ENCODE peak calls at places on chromosomes 12 and 14, in ten cellular contexts. D is lower leg skin, B is endodermal cell, R is heart right ventricle, U is mammary epithelial cell, W is AG04450, F is fibroblast of lung, X is left lung, P is BE2C, C is cardiac fibroblast. T is an unnamed sample.

GRCh38 chr12:116372815-116373214 is 95.3 kb upstream of the MED13L start:
- DNase-seq in D (no peak), B (no peak), R (no peak), U (no peak), W (no peak), F (peak; percentile 18), X (no peak), P (no peak), C (peak; percentile 48), T (no peak)

GRCh38 chr12:120078868-120079267 is 37.7 kb downstream of the RAB35 start:
- DNase-seq in D (no peak), B (peak; percentile 43), R (no peak), U (no peak), W (no peak), F (no peak), X (no peak), P (no peak), C (no peak), T (no peak)

GRCh38 chr14:80549141-80549540 is 337.8 kb upstream of the DIO2 start:
- DNase-seq in D (peak; percentile 14), B (no peak), R (no peak), U (peak; percentile 35), W (no peak), F (no peak), X (no peak), P (no peak), C (no peak), T (no peak)

GRCh38 chr14:22650960-22651521 is 6.9 kb upstream of the OR6J1 start:
- DNase-seq in D (no peak), B (no peak), R (no peak), U (peak; percentile 71), W (no peak), F (peak; percentile 41), X (no peak), P (no peak), C (no peak), T (no peak)

GRCh38 chr14:83162351-83162929 is 1628.8 kb upstream of the SEL1L start:
- DNase-seq in D (no peak), B (no peak), R (no peak), U (no peak), W (no peak), F (no peak), X (no peak), P (no peak), C (no peak), T (no peak)

GRCh38 chr12:67508830-67509229 is 139.7 kb upstream of the DYRK2 start:
- DNase-seq in D (no peak), B (no peak), R (no peak), U (no peak), W (no peak), F (no peak), X (no peak), P (no peak), C (no peak), T (no peak)

GRCh38 chr12:58819345-58819744 is 101.0 kb downstream of the LRIG3 start:
- DNase-seq in D (no peak), B (no peak), R (peak; percentile 24), U (no peak), W (no peak), F (no peak), X (no peak), P (no peak), C (no peak), T (no peak)

GRCh38 chr14:89702151-89702936 is 252.2 kb downstream of the EFCAB11 start:
- DNase-seq in D (peak; percentile 43), B (no peak), R (no peak), U (no peak), W (peak; percentile 21), F (peak; percentile 65), X (no peak), P (no peak), C (peak; percentile 40), T (no peak)

GRCh38 chr12:124994435-124994975 is 1.1 kb downstream of the BRI3BP start:
- DNase-seq in D (no peak), B (peak; percentile 77), R (no peak), U (no peak), W (no peak), F (no peak), X (peak; percentile 45), P (no peak), C (peak; percentile 5), T (no peak)

GRCh38 chr14:72808564-72808963 is 85.3 kb downstream of the DPF3 start:
- DNase-seq in D (no peak), B (no peak), R (no peak), U (no peak), W (no peak), F (no peak), X (no peak), P (no peak), C (no peak), T (no peak)

GRCh38 chr14:32596390-32596789 is 267.3 kb downstream of the AKAP6 start:
- DNase-seq in D (no peak), B (no peak), R (no peak), U (no peak), W (no peak), F (no peak), X (no peak), P (no peak), C (peak; percentile 19), T (no peak)

GRCh38 chr12:82144505-82144904 is 213.7 kb downstream of the CCDC59 start:
- DNase-seq in D (no peak), B (no peak), R (no peak), U (no peak), W (no peak), F (no peak), X (no peak), P (no peak), C (no peak), T (no peak)

GRCh38 chr12:12877789-12878455 is 13.4 kb upstream of the GPRC5A start:
- DNase-seq in D (no peak), B (no peak), R (no peak), U (no peak), W (no peak), F (no peak), X (no peak), P (peak; percentile 34), C (no peak), T (no peak)

GRCh38 chr12:75579552-75579951 is 68.1 kb upstream of the KRR1 start:
- DNase-seq in D (no peak), B (no peak), R (no peak), U (no peak), W (no peak), F (no peak), X (no peak), P (no peak), C (no peak), T (no peak)

GRCh38 chr12:22518067-22518719 is 26.1 kb downstream of the C2CD5 start:
- DNase-seq in D (peak; percentile 29), B (no peak), R (no peak), U (peak; percentile 78), W (no peak), F (peak; percentile 65), X (no peak), P (peak; percentile 8), C (peak; percentile 55), T (no peak)

GRCh38 chr12:123398177-123398916 is 14.4 kb downstream of the KMT5A start:
- DNase-seq in D (no peak), B (no peak), R (peak; percentile 64), U (no peak), W (no peak), F (peak; percentile 90), X (no peak), P (no peak), C (peak; percentile 86), T (no peak)

GRCh38 chr14:33925209-33925608 is 25.7 kb downstream of the EGLN3 start:
- DNase-seq in D (no peak), B (no peak), R (no peak), U (no peak), W (no peak), F (no peak), X (no peak), P (peak; percentile 40), C (no peak), T (no peak)
- TF ChIP-seq CTCF in D (no peak), B (no peak), R (no peak), U (no peak), W (no peak), F (no peak), X (no peak), P (no peak), C (no peak), T (no peak)

GRCh38 chr14:34874386-34875030 is 652 bp downstream of the BAZ1A start:
- DNase-seq in D (peak; percentile 32), B (peak; percentile 84), R (peak; percentile 42), U (peak; percentile 49), W (no peak), F (peak; percentile 60), X (peak; percentile 59), P (peak; percentile 61), C (peak; percentile 64), T (peak; percentile 75)
- TF ChIP-seq CTCF in D (no peak), B (no peak), R (no peak), U (no peak), W (peak; percentile 9), F (no peak), X (no peak), P (no peak), C (no peak), T (no peak)

GRCh38 chr12:50764116-50764860 is 387 bp downstream of the ATF1 start:
- DNase-seq in D (no peak), B (peak; percentile 89), R (peak; percentile 69), U (peak; percentile 57), W (no peak), F (peak; percentile 28), X (peak; percentile 56), P (peak; percentile 73), C (peak; percentile 45), T (peak; percentile 83)

GRCh38 chr12:50763637-50764115 is at the start of gene ATF1:
- DNase-seq in D (peak; percentile 92), B (peak; percentile 99), R (peak; percentile 90), U (peak; percentile 85), W (peak; percentile 79), F (peak; percentile 94), X (peak; percentile 91), P (peak; percentile 92), C (peak; percentile 91), T (peak; percentile 91)

GRCh38 chr12:50765325-50765911 is 1.5 kb downstream of the ATF1 start:
- DNase-seq in D (peak; percentile 22), B (peak; percentile 75), R (no peak), U (peak; percentile 51), W (no peak), F (peak; percentile 66), X (no peak), P (peak; percentile 51), C (peak; percentile 73), T (peak; percentile 27)

GRCh38 chr12:50764861-50765324 is 992 bp downstream of the ATF1 start:
- DNase-seq in D (peak; percentile 23), B (no peak), R (no peak), U (peak; percentile 57), W (no peak), F (peak; percentile 58), X (no peak), P (peak; percentile 76), C (peak; percentile 65), T (no peak)
- TF ChIP-seq CTCF in D (no peak), B (no peak), R (no peak), U (no peak), W (no peak), F (no peak), X (no peak), P (no peak), C (no peak), T (no peak)

DNA sequence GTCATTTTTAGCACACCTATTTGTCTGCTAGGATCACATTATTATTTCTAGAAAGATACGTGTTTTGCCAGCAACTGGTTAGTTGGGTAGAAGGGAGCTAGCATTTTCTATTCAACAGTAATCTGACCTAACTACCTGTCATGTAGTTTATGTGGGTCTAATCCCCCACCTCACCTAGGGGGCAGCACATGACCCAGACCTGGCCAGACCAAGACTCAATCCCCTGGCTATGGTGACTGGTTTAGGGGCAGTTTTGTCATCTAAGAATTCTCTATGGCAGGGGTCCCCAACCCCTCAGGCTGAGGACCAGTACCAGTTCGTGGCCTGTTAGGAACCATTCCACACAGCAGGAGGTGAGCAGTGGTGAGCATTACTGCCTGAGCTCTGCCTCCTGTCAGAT is 29.5 kb upstream of the EVL start:
- DNase-seq in D (no peak), B (peak; percentile 53), R (no peak), U (no peak), W (no peak), F (no peak), X (no peak), P (no peak), C (no peak), T (no peak)
- TF ChIP-seq CTCF in D (no peak), B (peak; percentile 51), R (no peak), U (no peak), W (no peak), F (no peak), X (no peak), P (peak; percentile 18), C (no peak), T (no peak)